ENCODE peak calls at places on chromosomes 16 and 17, in seven cellular contexts. One of them, this sample, is unnamed.
A peak's percentile ranks its signal among the peaks of the same experiment; 100 is the strongest.

GRCh38 chr17:80688994-80689635 is 144.5 kb downstream of the RPTOR start:
- DNase-seq in stimulated activated CD4-positive, alpha-beta T cell treated with anti-CD3 and anti-CD28 coated beads, Interleukin-1b, Interleukin-23, amount 100 ng/mL, for 24 hours: no peak
- DNase-seq in GDM1: no peak
- DNase-seq in stimulated activated CD8-positive, alpha-beta memory T cell treated with anti-CD3 and anti-CD28 coated beads, Interleukin-4, amount 100 ng/mL, for 4 hours: no peak
- DNase-seq in CD8-positive, alpha-beta T cell: no peak
- DNase-seq in HCT116: no peak
- DNase-seq in activated CD4-positive, alpha-beta T cell treated with anti-CD3 and anti-CD28 coated beads, Interleukin-2, amount 50 U/mL, for 48 hours: no peak
- DNase-seq in this sample: no peak

GRCh38 chr16:54446639-54447038 is 160.1 kb upstream of the IRX3 start:
- DNase-seq in stimulated activated CD4-positive, alpha-beta T cell treated with anti-CD3 and anti-CD28 coated beads, Interleukin-1b, Interleukin-23, amount 100 ng/mL, for 24 hours: no peak
- DNase-seq in GDM1: no peak
- DNase-seq in stimulated activated CD8-positive, alpha-beta memory T cell treated with anti-CD3 and anti-CD28 coated beads, Interleukin-4, amount 100 ng/mL, for 4 hours: no peak
- DNase-seq in CD8-positive, alpha-beta T cell: no peak
- DNase-seq in HCT116: no peak
- DNase-seq in activated CD4-positive, alpha-beta T cell treated with anti-CD3 and anti-CD28 coated beads, Interleukin-2, amount 50 U/mL, for 48 hours: no peak
- DNase-seq in this sample: no peak

GRCh38 chr17:31559647-31560501 is 168.4 kb downstream of the RAB11FIP4 start:
- DNase-seq in stimulated activated CD4-positive, alpha-beta T cell treated with anti-CD3 and anti-CD28 coated beads, Interleukin-1b, Interleukin-23, amount 100 ng/mL, for 24 hours: no peak
- DNase-seq in GDM1: no peak
- DNase-seq in stimulated activated CD8-positive, alpha-beta memory T cell treated with anti-CD3 and anti-CD28 coated beads, Interleukin-4, amount 100 ng/mL, for 4 hours: no peak
- DNase-seq in CD8-positive, alpha-beta T cell: no peak
- DNase-seq in HCT116: no peak
- DNase-seq in activated CD4-positive, alpha-beta T cell treated with anti-CD3 and anti-CD28 coated beads, Interleukin-2, amount 50 U/mL, for 48 hours: no peak
- DNase-seq in this sample: no peak

GRCh38 chr16:86129541-86129940 is 230.6 kb downstream of the IRF8 start:
- DNase-seq in stimulated activated CD4-positive, alpha-beta T cell treated with anti-CD3 and anti-CD28 coated beads, Interleukin-1b, Interleukin-23, amount 100 ng/mL, for 24 hours: no peak
- DNase-seq in GDM1: no peak
- DNase-seq in stimulated activated CD8-positive, alpha-beta memory T cell treated with anti-CD3 and anti-CD28 coated beads, Interleukin-4, amount 100 ng/mL, for 4 hours: no peak
- DNase-seq in CD8-positive, alpha-beta T cell: no peak
- DNase-seq in HCT116: no peak
- DNase-seq in activated CD4-positive, alpha-beta T cell treated with anti-CD3 and anti-CD28 coated beads, Interleukin-2, amount 50 U/mL, for 48 hours: no peak
- DNase-seq in this sample: no peak

GRCh38 chr17:13931111-13931526 is 138.2 kb upstream of the COX10 start:
- DNase-seq in stimulated activated CD4-positive, alpha-beta T cell treated with anti-CD3 and anti-CD28 coated beads, Interleukin-1b, Interleukin-23, amount 100 ng/mL, for 24 hours: no peak
- DNase-seq in GDM1: peak; percentile 25
- DNase-seq in stimulated activated CD8-positive, alpha-beta memory T cell treated with anti-CD3 and anti-CD28 coated beads, Interleukin-4, amount 100 ng/mL, for 4 hours: no peak
- DNase-seq in CD8-positive, alpha-beta T cell: no peak
- DNase-seq in HCT116: no peak
- DNase-seq in activated CD4-positive, alpha-beta T cell treated with anti-CD3 and anti-CD28 coated beads, Interleukin-2, amount 50 U/mL, for 48 hours: no peak
- DNase-seq in this sample: no peak

GRCh38 chr17:82905130-82905529 is 65.3 kb upstream of the ZNF750 start:
- DNase-seq in stimulated activated CD4-positive, alpha-beta T cell treated with anti-CD3 and anti-CD28 coated beads, Interleukin-1b, Interleukin-23, amount 100 ng/mL, for 24 hours: no peak
- DNase-seq in GDM1: no peak
- DNase-seq in stimulated activated CD8-positive, alpha-beta memory T cell treated with anti-CD3 and anti-CD28 coated beads, Interleukin-4, amount 100 ng/mL, for 4 hours: no peak
- DNase-seq in CD8-positive, alpha-beta T cell: no peak
- DNase-seq in HCT116: no peak
- DNase-seq in activated CD4-positive, alpha-beta T cell treated with anti-CD3 and anti-CD28 coated beads, Interleukin-2, amount 50 U/mL, for 48 hours: no peak
- DNase-seq in this sample: no peak

GRCh38 chr16:88688013-88688778 is 1.9 kb upstream of the SNAI3 start:
- DNase-seq in stimulated activated CD4-positive, alpha-beta T cell treated with anti-CD3 and anti-CD28 coated beads, Interleukin-1b, Interleukin-23, amount 100 ng/mL, for 24 hours: no peak
- DNase-seq in GDM1: no peak
- DNase-seq in stimulated activated CD8-positive, alpha-beta memory T cell treated with anti-CD3 and anti-CD28 coated beads, Interleukin-4, amount 100 ng/mL, for 4 hours: no peak
- DNase-seq in CD8-positive, alpha-beta T cell: peak; percentile 47
- DNase-seq in HCT116: no peak
- DNase-seq in activated CD4-positive, alpha-beta T cell treated with anti-CD3 and anti-CD28 coated beads, Interleukin-2, amount 50 U/mL, for 48 hours: no peak
- DNase-seq in this sample: no peak

GRCh38 chr17:38898812-38899348 is 26.5 kb upstream of the LASP1NB start:
- DNase-seq in stimulated activated CD4-positive, alpha-beta T cell treated with anti-CD3 and anti-CD28 coated beads, Interleukin-1b, Interleukin-23, amount 100 ng/mL, for 24 hours: peak; percentile 78
- DNase-seq in GDM1: peak; percentile 79
- DNase-seq in stimulated activated CD8-positive, alpha-beta memory T cell treated with anti-CD3 and anti-CD28 coated beads, Interleukin-4, amount 100 ng/mL, for 4 hours: peak; percentile 89
- DNase-seq in CD8-positive, alpha-beta T cell: peak; percentile 84
- DNase-seq in HCT116: no peak
- DNase-seq in activated CD4-positive, alpha-beta T cell treated with anti-CD3 and anti-CD28 coated beads, Interleukin-2, amount 50 U/mL, for 48 hours: peak; percentile 88
- DNase-seq in this sample: no peak

GRCh38 chr17:16287563-16288027 is 65.7 kb downstream of the CENPV start:
- DNase-seq in stimulated activated CD4-positive, alpha-beta T cell treated with anti-CD3 and anti-CD28 coated beads, Interleukin-1b, Interleukin-23, amount 100 ng/mL, for 24 hours: no peak
- DNase-seq in GDM1: peak; percentile 56
- DNase-seq in stimulated activated CD8-positive, alpha-beta memory T cell treated with anti-CD3 and anti-CD28 coated beads, Interleukin-4, amount 100 ng/mL, for 4 hours: no peak
- DNase-seq in CD8-positive, alpha-beta T cell: no peak
- DNase-seq in HCT116: no peak
- DNase-seq in activated CD4-positive, alpha-beta T cell treated with anti-CD3 and anti-CD28 coated beads, Interleukin-2, amount 50 U/mL, for 48 hours: no peak
- DNase-seq in this sample: no peak

GRCh38 chr16:54931041-54931756 is 534 bp downstream of the IRX5 start:
- DNase-seq in stimulated activated CD4-positive, alpha-beta T cell treated with anti-CD3 and anti-CD28 coated beads, Interleukin-1b, Interleukin-23, amount 100 ng/mL, for 24 hours: no peak
- DNase-seq in GDM1: peak; percentile 2
- DNase-seq in stimulated activated CD8-positive, alpha-beta memory T cell treated with anti-CD3 and anti-CD28 coated beads, Interleukin-4, amount 100 ng/mL, for 4 hours: no peak
- DNase-seq in CD8-positive, alpha-beta T cell: no peak
- DNase-seq in HCT116: no peak
- DNase-seq in activated CD4-positive, alpha-beta T cell treated with anti-CD3 and anti-CD28 coated beads, Interleukin-2, amount 50 U/mL, for 48 hours: no peak
- DNase-seq in this sample: no peak

GRCh38 chr16:48347980-48348379 is 37.2 kb downstream of the SIAH1 start:
- DNase-seq in stimulated activated CD4-positive, alpha-beta T cell treated with anti-CD3 and anti-CD28 coated beads, Interleukin-1b, Interleukin-23, amount 100 ng/mL, for 24 hours: no peak
- DNase-seq in GDM1: no peak
- DNase-seq in stimulated activated CD8-positive, alpha-beta memory T cell treated with anti-CD3 and anti-CD28 coated beads, Interleukin-4, amount 100 ng/mL, for 4 hours: no peak
- DNase-seq in CD8-positive, alpha-beta T cell: no peak
- DNase-seq in HCT116: no peak
- DNase-seq in activated CD4-positive, alpha-beta T cell treated with anti-CD3 and anti-CD28 coated beads, Interleukin-2, amount 50 U/mL, for 48 hours: no peak
- DNase-seq in this sample: no peak

GRCh38 chr16:19118938-19119431 is 5.2 kb downstream of the ITPRIPL2 start:
- DNase-seq in stimulated activated CD4-positive, alpha-beta T cell treated with anti-CD3 and anti-CD28 coated beads, Interleukin-1b, Interleukin-23, amount 100 ng/mL, for 24 hours: no peak
- DNase-seq in GDM1: peak; percentile 35
- DNase-seq in stimulated activated CD8-positive, alpha-beta memory T cell treated with anti-CD3 and anti-CD28 coated beads, Interleukin-4, amount 100 ng/mL, for 4 hours: no peak
- DNase-seq in CD8-positive, alpha-beta T cell: no peak
- DNase-seq in HCT116: no peak
- DNase-seq in activated CD4-positive, alpha-beta T cell treated with anti-CD3 and anti-CD28 coated beads, Interleukin-2, amount 50 U/mL, for 48 hours: peak; percentile 47
- DNase-seq in this sample: no peak

GRCh38 chr17:17685775-17686291 is 4.6 kb downstream of the RAI1 start:
- DNase-seq in stimulated activated CD4-positive, alpha-beta T cell treated with anti-CD3 and anti-CD28 coated beads, Interleukin-1b, Interleukin-23, amount 100 ng/mL, for 24 hours: no peak
- DNase-seq in GDM1: no peak
- DNase-seq in stimulated activated CD8-positive, alpha-beta memory T cell treated with anti-CD3 and anti-CD28 coated beads, Interleukin-4, amount 100 ng/mL, for 4 hours: no peak
- DNase-seq in CD8-positive, alpha-beta T cell: no peak
- DNase-seq in HCT116: peak; percentile 60
- DNase-seq in activated CD4-positive, alpha-beta T cell treated with anti-CD3 and anti-CD28 coated beads, Interleukin-2, amount 50 U/mL, for 48 hours: no peak
- DNase-seq in this sample: peak; percentile 71

This sample was measured in keratinocyte.